ENCODE peak calls at places on chromosome 20, in five cellular contexts. B is GM12864, L is GM12865, J is spleen, R is cardiac fibroblast. G is an unnamed sample.

GRCh38 chr20:17807670-17808069 is 107.9 kb downstream of the BANF2 start:
- DNase-seq in B (no peak), L (peak; percentile 47), R (peak; percentile 55), J (no peak), G (no peak)

GRCh38 chr20:3106658-3107463 is 22.3 kb upstream of the AVP start:
- DNase-seq in B (no peak), R (no peak), J (no peak), L (no peak), G (no peak)

GRCh38 chr20:19620471-19620870 is 137.6 kb upstream of the RIN2 start:
- DNase-seq in B (no peak), L (no peak), R (no peak), J (no peak), G (no peak)

GRCh38 chr20:47397652-47398301 is 41.3 kb upstream of the ZMYND8 start:
- DNase-seq in L (no peak), B (no peak), J (no peak), R (no peak), G (no peak)

GRCh38 chr20:59723108-59723500 is 118.8 kb downstream of the PHACTR3 start:
- DNase-seq in J (no peak), L (no peak), R (no peak), B (no peak), G (no peak)

GRCh38 chr20:15220778-15221565 is 883.6 kb upstream of the FLRT3 start:
- DNase-seq in L (no peak), R (peak; percentile 4), J (no peak), B (no peak), G (no peak)

GRCh38 chr20:51378171-51378928 is 164.2 kb downstream of the NFATC2 start:
- DNase-seq in J (peak; percentile 67), B (no peak), L (peak; percentile 25), R (no peak), G (no peak)

GRCh38 chr20:49385471-49385870 is 97.0 kb downstream of the KCNB1 start:
- DNase-seq in J (no peak), B (no peak), L (peak; percentile 29), R (peak; percentile 58), G (peak; percentile 21)

GRCh38 chr20:47241345-47241781 is 115.1 kb downstream of the ZMYND8 start:
- DNase-seq in R (peak; percentile 97), J (no peak), B (no peak), L (no peak), G (no peak)

GRCh38 chr20:34516874-34517542 is 786 bp downstream of the DYNLRB1 start:
- DNase-seq in R (peak; percentile 29), L (peak; percentile 50), B (no peak), J (peak; percentile 80), G (peak; percentile 54)

GRCh38 chr20:61659652-61660346 is 405.9 kb downstream of the TAF4 start:
- DNase-seq in R (no peak), B (no peak), L (no peak), J (peak; percentile 69), G (no peak)

GRCh38 chr20:63979549-63980316 is at the start of gene SAMD10:
- DNase-seq in R (peak; percentile 15), B (no peak), L (peak; percentile 89), J (peak; percentile 91), G (peak; percentile 88)

GRCh38 chr20:53162251-53162835 is 190.2 kb downstream of the TSHZ2 start:
- DNase-seq in L (peak; percentile 37), B (no peak), R (peak; percentile 9), J (no peak), G (no peak)

GRCh38 chr20:36497856-36498255 is 43.5 kb upstream of the MYL9 start:
- DNase-seq in R (no peak), J (no peak), L (no peak), B (no peak), G (no peak)

GRCh38 chr20:62039738-62040137 is 25.9 kb downstream of the TAF4 start:
- DNase-seq in J (no peak), L (peak; percentile 12), R (no peak), B (no peak), G (no peak)

GRCh38 chr20:44651507-44652373 is at the start of gene ADA:
- DNase-seq in J (peak; percentile 90), B (no peak), L (peak; percentile 71), R (peak; percentile 43), G (peak; percentile 77)

GRCh38 chr20:2801459-2801728 is 967 bp upstream of the CPXM1 start:
- DNase-seq in L (no peak), R (no peak), B (no peak), J (no peak), G (no peak)

GRCh38 chr20:49318430-49319203 is 40.8 kb upstream of the ZNFX1 start:
- DNase-seq in J (peak; percentile 81), L (no peak), R (no peak), B (no peak), G (no peak)

GRCh38 chr20:1130849-1131248 is 12.4 kb downstream of the PSMF1 start:
- DNase-seq in R (no peak), B (no peak), L (no peak), J (peak; percentile 90), G (no peak)

GRCh38 chr20:1130058-1130694 is 11.8 kb downstream of the PSMF1 start:
- DNase-seq in L (no peak), B (no peak), R (no peak), J (no peak), G (no peak)

GRCh38 chr20:1137236-1137635 is 18.8 kb downstream of the PSMF1 start:
- DNase-seq in R (no peak), J (no peak), L (no peak), B (no peak), G (no peak)

GRCh38 chr20:1134355-1134754 is 16.0 kb downstream of the PSMF1 start:
- DNase-seq in R (no peak), L (no peak), B (no peak), J (no peak), G (no peak)

DNA sequence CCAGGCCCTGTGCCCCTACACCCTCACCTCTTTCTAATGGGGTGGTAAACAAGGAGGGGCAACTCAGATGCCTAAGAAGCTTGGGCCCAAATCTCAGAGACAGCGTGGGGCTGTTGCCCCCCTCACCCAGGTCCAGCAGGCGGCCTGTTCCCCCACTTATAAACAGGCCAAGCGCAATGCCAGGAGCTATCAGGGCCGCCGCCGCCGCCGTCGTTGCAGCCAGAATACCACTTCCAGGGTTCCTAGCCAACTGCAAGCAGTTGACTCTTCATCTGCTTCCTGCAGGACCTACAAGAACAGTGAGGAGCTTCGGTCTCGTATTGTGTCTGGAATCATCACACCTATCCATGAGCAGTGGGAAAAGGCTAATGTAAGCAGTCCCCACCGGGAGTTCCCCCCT is 16.4 kb downstream of the PSMF1 start:
- DNase-seq in R (no peak), J (no peak), B (no peak), L (no peak), G (no peak)
- TF ChIP-seq CTCF in R (no peak), J (no peak), B (no peak), L (no peak), G (no peak)

GRCh38 chr20:25309395-25310267 is 61.7 kb downstream of the PYGB start:
- DNase-seq in L (no peak), B (no peak), J (peak; percentile 78), R (peak; percentile 89), G (no peak)
- TF ChIP-seq CTCF in L (no peak), B (no peak), J (no peak), R (no peak), G (no peak)

GRCh38 chr20:41249781-41250281 is 67.7 kb downstream of the ZHX3 start:
- DNase-seq in L (peak; percentile 35), J (no peak), B (no peak), R (peak; percentile 78), G (peak; percentile 17)
- TF ChIP-seq CTCF in L (peak; percentile 8), J (no peak), B (peak; percentile 26), R (peak; percentile 35), G (no peak)

DNA sequence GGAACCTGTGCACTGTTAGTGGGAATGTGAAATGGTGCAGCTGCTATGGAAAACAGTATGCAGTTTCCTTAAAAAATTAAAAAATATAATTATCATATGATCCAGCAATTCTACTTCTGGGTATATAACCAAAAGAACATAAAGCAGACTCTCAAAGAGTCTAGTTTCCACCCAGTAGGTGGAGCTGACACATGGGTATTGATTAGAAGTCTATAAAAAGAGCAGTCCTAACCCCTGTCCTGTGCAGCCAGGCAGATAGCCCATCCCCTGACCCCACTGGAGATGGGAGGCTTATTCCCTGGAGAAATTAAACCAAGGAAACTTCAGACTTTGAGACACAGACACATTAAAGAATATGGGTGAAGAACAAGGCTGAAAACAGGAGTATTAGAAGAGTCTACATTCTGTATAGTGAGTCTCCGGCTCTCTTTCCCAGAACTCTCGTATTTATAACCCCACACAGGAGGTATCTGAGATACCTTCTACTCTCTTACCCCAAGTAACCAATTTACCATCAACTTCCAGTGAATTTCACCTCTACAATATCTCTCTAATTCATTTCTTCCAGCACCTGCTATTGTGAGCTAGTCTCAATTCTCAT is 92.3 kb downstream of the SEL1L2 start:
- DNase-seq in B (no peak), R (no peak), L (peak; percentile 3), J (no peak), G (no peak)
- TF ChIP-seq CTCF in B (peak; percentile 13), R (no peak), L (peak; percentile 4), J (no peak), G (no peak)

GRCh38 chr20:41183831-41184230 is 46.5 kb downstream of the PLCG1 start:
- DNase-seq in L (no peak), J (no peak), B (no peak), R (no peak), G (no peak)

GRCh38 chr20:41187668-41188067 is 50.3 kb downstream of the PLCG1 start:
- DNase-seq in B (no peak), R (no peak), J (no peak), L (no peak), G (no peak)

GRCh38 chr20:41183391-41183790 is 46.0 kb downstream of the PLCG1 start:
- DNase-seq in R (no peak), J (peak; percentile 51), L (no peak), B (no peak), G (no peak)

GRCh38 chr20:41182296-41183212 is 45.2 kb downstream of the PLCG1 start:
- DNase-seq in L (no peak), J (peak; percentile 59), R (no peak), B (no peak), G (no peak)

GRCh38 chr20:41185013-41185757 is 47.8 kb downstream of the PLCG1 start:
- DNase-seq in L (no peak), R (no peak), J (no peak), B (no peak), G (no peak)
- TF ChIP-seq CTCF in L (no peak), R (no peak), J (no peak), B (no peak), G (no peak)

DNA sequence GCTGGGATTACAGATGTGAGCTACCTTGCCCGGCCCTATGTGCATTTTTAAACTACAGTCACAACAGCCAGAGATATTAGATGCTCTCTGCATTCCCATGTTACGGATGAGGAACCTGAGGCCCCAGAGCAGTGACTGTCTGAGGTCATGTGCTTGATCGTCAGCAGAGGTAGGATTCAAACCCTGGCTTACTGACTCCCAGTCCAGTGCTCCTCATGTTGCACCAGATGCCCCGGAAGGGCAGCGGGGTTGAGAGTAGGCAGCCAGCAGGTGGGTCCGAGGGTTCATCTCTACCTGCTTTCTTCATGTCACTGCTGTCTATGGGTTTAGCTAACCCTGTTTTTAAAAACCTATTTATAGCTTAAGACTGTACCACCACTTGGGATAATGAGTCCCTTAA is 9.3 kb upstream of the ZNF335 start:
- DNase-seq in R (no peak), L (no peak), J (no peak), B (no peak), G (no peak)
- TF ChIP-seq CTCF in R (no peak), L (no peak), J (no peak), B (no peak), G (no peak)

GRCh38 chr20:4195499-4195898 is 180.1 kb upstream of the RNF24 start:
- DNase-seq in L (no peak), R (peak; percentile 22), B (no peak), J (peak; percentile 36), G (no peak)
- TF ChIP-seq CTCF in L (peak; percentile 16), R (peak; percentile 42), B (no peak), J (peak; percentile 9), G (no peak)